ENCODE peak calls at places on chromosomes 12 and 14, in seven cellular contexts. G is ascending aorta, M is prostate gland, B is heart left ventricle, D is GM23338, U is HFF-Myc, S is esophagus muscularis mucosa. O is an unnamed sample.

GRCh38 chr12:120209851-120210250 is 8.9 kb upstream of the RPLP0 start:
- DNase-seq in U (no peak), G (no peak), M (no peak), D (no peak), B (no peak), S (no peak), O (no peak)

GRCh38 chr12:107322063-107322462 is 228.7 kb upstream of the CRY1 start:
- DNase-seq in D (no peak), U (no peak), S (no peak), G (no peak), M (no peak), B (no peak), O (no peak)

GRCh38 chr14:93525691-93526451 is 95.1 kb downstream of the UNC79 start:
- DNase-seq in G (no peak), B (no peak), M (no peak), S (no peak), D (peak; percentile 30), U (no peak), O (no peak)

GRCh38 chr14:87111741-87112140 is 881.2 kb downstream of the GALC start:
- DNase-seq in S (no peak), G (no peak), U (no peak), D (no peak), B (no peak), M (no peak), O (no peak)

GRCh38 chr12:129127771-129128170 is 274.5 kb downstream of the GLT1D1 start:
- DNase-seq in U (no peak), B (no peak), M (no peak), G (no peak), D (no peak), S (no peak), O (no peak)

GRCh38 chr14:103624860-103625259 is 4.2 kb upstream of the KLC1 start:
- DNase-seq in B (peak; percentile 69), D (no peak), S (peak; percentile 93), G (peak; percentile 94), M (peak; percentile 33), U (peak; percentile 41), O (peak; percentile 71)

GRCh38 chr12:38152816-38153736 is 163.5 kb upstream of the ALG10B start:
- DNase-seq in D (no peak), M (no peak), U (no peak), G (no peak), S (peak; percentile 91), B (no peak), O (no peak)

GRCh38 chr12:47509398-47509851 is 196.4 kb downstream of the RPAP3 start:
- DNase-seq in S (no peak), U (peak; percentile 63), G (no peak), D (no peak), M (no peak), B (no peak), O (peak; percentile 38)

GRCh38 chr14:30915596-30915995 is 41.2 kb downstream of the COCH start:
- DNase-seq in U (no peak), G (no peak), D (no peak), B (no peak), M (no peak), S (no peak), O (no peak)

GRCh38 chr14:63701614-63702291 is 26.1 kb downstream of the SGPP1 start:
- DNase-seq in G (no peak), M (no peak), S (no peak), B (no peak), U (no peak), D (no peak), O (no peak)

GRCh38 chr14:59130472-59130871 is 58.0 kb upstream of the DAAM1 start:
- DNase-seq in G (no peak), B (no peak), U (no peak), S (no peak), M (no peak), D (peak; percentile 17), O (no peak)

GRCh38 chr12:47882796-47883546 is 21.8 kb downstream of the VDR start:
- DNase-seq in U (no peak), G (no peak), M (no peak), S (no peak), D (peak; percentile 11), B (no peak), O (peak; percentile 60)

GRCh38 chr12:25598956-25599355 is 45.9 kb upstream of the LMNTD1 start:
- DNase-seq in M (no peak), S (no peak), B (no peak), G (no peak), U (no peak), D (no peak), O (no peak)

GRCh38 chr12:48924617-48925217 is 575 bp downstream of the FKBP11 start:
- DNase-seq in B (peak; percentile 32), D (peak; percentile 81), G (peak; percentile 71), S (no peak), M (peak; percentile 51), U (no peak), O (peak; percentile 44)

GRCh38 chr12:70040141-70040540 is 203.1 kb upstream of the CNOT2 start:
- DNase-seq in M (no peak), B (no peak), D (no peak), S (no peak), U (no peak), G (no peak), O (no peak)

GRCh38 chr14:49489341-49489740 is 96.8 kb downstream of the RPS29 start:
- DNase-seq in D (no peak), U (no peak), B (no peak), S (no peak), M (no peak), G (no peak), O (no peak)
- H3K4me3 ChIP-seq in D (no peak overlapping the region), U (no peak overlapping the region), B (no peak overlapping the region), S (no peak overlapping the region), M (no peak overlapping the region), G (no peak overlapping the region), O (no peak overlapping the region)

GRCh38 chr12:57611116-57611809 is at the start of gene ARHGEF25:
- DNase-seq in D (peak; percentile 81), M (peak; percentile 46), S (no peak), B (peak; percentile 87), U (no peak), G (peak; percentile 86), O (peak; percentile 41)
- H3K4me3 ChIP-seq in D (peak within 1 kb of the TSS; percentile 86), M (peak within 1 kb of the TSS; percentile 63), S (peak within 1 kb of the TSS; percentile 78), B (peak within 1 kb of the TSS; percentile 83), U (peak within 1 kb of the TSS; percentile 54), G (peak within 1 kb of the TSS; percentile 88), O (peak within 1 kb of the TSS; percentile 40)

DNA sequence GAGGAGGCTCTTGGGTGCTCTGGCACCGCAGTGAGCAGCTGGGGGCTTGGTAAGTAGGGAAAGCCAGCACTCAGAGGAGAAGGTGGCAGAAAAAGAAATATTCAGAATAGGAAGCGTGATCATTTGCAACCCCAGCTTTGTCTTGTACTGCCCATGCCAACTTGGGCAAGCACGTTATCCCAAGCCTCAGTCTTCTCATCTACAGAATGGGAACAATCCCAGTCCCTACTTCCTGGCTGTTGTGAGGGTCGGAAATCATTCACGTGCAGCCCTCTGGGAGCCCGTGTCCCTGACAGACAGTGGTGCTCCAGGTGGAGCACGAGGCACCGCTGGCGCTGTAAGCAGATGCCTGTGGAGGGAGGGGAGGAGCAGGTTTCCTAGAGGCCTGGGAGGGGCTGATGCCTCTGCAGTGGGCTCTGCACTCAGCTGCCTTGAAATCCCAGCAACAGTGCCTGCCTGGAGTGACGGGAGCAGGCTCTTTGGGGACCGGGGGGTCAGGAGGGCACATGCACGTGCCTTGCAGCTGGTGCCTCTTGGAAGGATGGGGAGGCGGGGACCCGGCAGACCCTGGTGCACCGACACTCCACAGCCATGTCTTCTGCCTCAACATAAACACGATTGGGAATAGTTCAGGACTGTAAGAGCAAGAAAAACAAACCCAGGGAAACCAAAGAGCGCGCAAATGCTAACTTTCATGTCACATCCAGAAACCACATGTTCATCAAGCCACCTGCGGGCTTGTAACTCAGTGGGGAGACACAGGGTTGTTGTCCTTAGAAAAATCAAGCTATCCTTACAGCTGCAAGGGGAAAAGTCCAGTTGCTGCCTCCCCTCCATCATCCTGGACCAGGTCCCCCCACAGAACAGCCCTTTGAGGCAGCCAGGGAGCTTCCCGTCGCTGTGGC is 86.5 kb upstream of the DIO3 start:
- DNase-seq in D (no peak), G (peak; percentile 33), S (no peak), M (no peak), U (no peak), B (no peak), O (no peak)
- H3K4me3 ChIP-seq in D (no peak overlapping the region), G (no peak overlapping the region), S (no peak overlapping the region), M (no peak overlapping the region), U (no peak overlapping the region), B (no peak overlapping the region), O (no peak overlapping the region)

DNA sequence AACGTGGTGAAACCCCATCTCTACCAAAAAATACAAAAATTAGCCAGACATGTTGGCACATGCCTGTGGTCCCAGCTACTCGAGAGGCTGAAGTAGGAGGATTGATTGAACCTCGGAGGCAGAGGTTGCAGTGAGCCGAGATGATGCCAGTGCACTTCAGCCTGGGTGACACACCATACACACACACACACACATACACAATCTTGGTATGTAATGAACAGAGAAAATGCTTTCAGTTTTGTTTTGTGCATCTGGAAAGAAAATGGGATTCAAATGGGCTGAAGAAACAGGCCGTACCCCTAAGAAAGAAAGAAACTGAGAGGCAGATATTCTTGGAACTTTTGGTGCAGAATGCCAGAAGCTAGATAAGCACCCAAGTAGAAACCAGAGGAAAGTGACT is 107.2 kb downstream of the PDE3A start:
- DNase-seq in B (no peak), G (no peak), D (no peak), U (no peak), M (no peak), S (no peak), O (no peak)
- H3K4me3 ChIP-seq in B (no peak overlapping the region), G (peak overlapping the region; percentile 35), D (no peak overlapping the region), U (no peak overlapping the region), M (no peak overlapping the region), S (no peak overlapping the region), O (no peak overlapping the region)

DNA sequence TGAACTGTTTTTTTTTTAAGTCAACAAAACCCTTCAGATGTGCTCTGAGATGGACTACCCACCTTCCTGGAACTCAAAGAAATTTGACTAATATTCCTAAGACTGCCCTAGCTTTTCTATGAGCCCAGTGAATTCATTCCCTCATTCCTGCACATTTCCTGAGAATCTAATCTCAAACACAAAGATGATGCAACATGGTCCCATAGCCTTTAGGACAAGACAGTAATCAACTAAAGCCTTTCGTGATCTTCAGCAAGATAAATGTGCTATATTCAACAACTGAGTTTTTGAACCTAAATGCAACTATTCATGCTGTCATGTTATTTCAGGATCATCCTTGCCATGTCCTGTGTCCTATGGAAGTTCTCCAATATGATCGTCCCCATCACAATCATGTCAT is 5.0 kb downstream of the SETD3 start:
- DNase-seq in B (no peak), M (no peak), U (no peak), G (no peak), S (no peak), D (no peak), O (no peak)
- H3K4me3 ChIP-seq in B (no peak overlapping the region), M (no peak overlapping the region), U (no peak overlapping the region), G (no peak overlapping the region), S (no peak overlapping the region), D (no peak overlapping the region), O (no peak overlapping the region)

GRCh38 chr12:57739387-57739786 is 845 bp upstream of the AGAP2 start:
- DNase-seq in D (no peak), S (no peak), M (no peak), B (no peak), U (no peak), G (no peak), O (no peak)
- H3K4me3 ChIP-seq in D (peak overlapping the region; percentile 62), S (no peak overlapping the region), M (no peak overlapping the region), B (peak overlapping the region; percentile 53), U (no peak overlapping the region), G (no peak overlapping the region), O (no peak overlapping the region)

O was measured in lung.